ENCODE peak calls at places on chromosomes 5 and 9, in four cellular contexts. H is ACHN; K is stimulated activated CD8-positive, alpha-beta memory T cell treated with anti-CD3 and anti-CD28 coated beads, Interleukin-7, amount 100 ng/mL, for 48 hours; B is fibroblast of the conjunctiva. G is an unnamed sample.

GRCh38 chr5:132176543-132176945 is 51.1 kb downstream of the P4HA2 start:
- DNase-seq in B (no peak), K (no peak), H (no peak), G (no peak)

GRCh38 chr5:2797981-2798380 is 46.5 kb upstream of the IRX2 start:
- DNase-seq in K (no peak), H (peak), B (no peak), G (no peak)

GRCh38 chr5:179119415-179120170 is 59.4 kb downstream of the ZNF354C start:
- DNase-seq in K (no peak), H (no peak), B (no peak), G (no peak)

GRCh38 chr9:4567601-4568000 is 77.3 kb downstream of the SLC1A1 start:
- DNase-seq in H (no peak), B (no peak), K (no peak), G (peak)

GRCh38 chr5:113452941-113453340 is 18.2 kb upstream of the TSSK1B start:
- DNase-seq in K (no peak), B (no peak), H (no peak), G (no peak)

GRCh38 chr5:77926337-77926736 is 150.2 kb upstream of the TBCA start:
- DNase-seq in H (no peak), K (no peak), B (no peak), G (no peak)

GRCh38 chr5:170625221-170626165 is 121.7 kb downstream of the KCNIP1 start:
- DNase-seq in B (no peak), H (no peak), K (no peak), G (no peak)

GRCh38 chr5:148382961-148383360 is 797 bp upstream of the FBXO38 start:
- DNase-seq in B (no peak), K (no peak), H (no peak), G (no peak)

GRCh38 chr5:65017636-65018035 is 248.9 kb downstream of the CWC27 start:
- DNase-seq in K (no peak), H (no peak), B (no peak), G (no peak)

GRCh38 chr5:43121565-43122484 is 1.1 kb downstream of the ZNF131 start:
- DNase-seq in K (no peak), B (peak), H (peak), G (peak)

GRCh38 chr9:3999706-4000105 is 300.2 kb downstream of the GLIS3 start:
- DNase-seq in H (no peak), B (no peak), K (no peak), G (no peak)

GRCh38 chr9:86481466-86481865 is 127.3 kb upstream of the TUT7 start:
- DNase-seq in K (no peak), B (no peak), H (no peak), G (no peak)

GRCh38 chr5:126269511-126269910 is 153.7 kb upstream of the GRAMD2B start:
- DNase-seq in B (no peak), H (no peak), K (no peak), G (no peak)

GRCh38 chr5:172420215-172420934 is 34.0 kb downstream of the SH3PXD2B start:
- DNase-seq in B (peak), K (no peak), H (peak), G (peak)

GRCh38 chr9:38372685-38373619 is 19.6 kb upstream of the ALDH1B1 start:
- DNase-seq in H (no peak), K (no peak), B (no peak), G (no peak)

GRCh38 chr5:144333336-144333920 is 162.8 kb downstream of the KCTD16 start:
- DNase-seq in B (no peak), K (no peak), H (no peak), G (no peak)

GRCh38 chr9:109250311-109250741 is 70.5 kb downstream of the EPB41L4B start:
- DNase-seq in H (no peak), B (no peak), K (no peak), G (no peak)

GRCh38 chr9:99169086-99169485 is 52.7 kb downstream of the ALG2 start:
- DNase-seq in H (no peak), K (no peak), B (no peak), G (no peak)

GRCh38 chr5:129118826-129119225 is 24.3 kb downstream of the ISOC1 start:
- DNase-seq in K (no peak), H (no peak), B (no peak), G (no peak)

GRCh38 chr5:90434116-90434714 is 24.7 kb upstream of the CETN3 start:
- DNase-seq in B (no peak), H (peak), K (peak), G (peak)

GRCh38 chr5:61330341-61330878 is 1.6 kb upstream of the ZSWIM6 start:
- DNase-seq in B (no peak), K (no peak), H (peak), G (peak)

GRCh38 chr5:88190106-88190834 is 78.4 kb downstream of the TMEM161B start:
- DNase-seq in K (peak), H (no peak), B (no peak), G (no peak)